ENCODE peak calls at places on chromosomes 4 and X, in ten cellular contexts. R, F, C, K, J, E, G, O, S and I are unnamed samples. For H3K9me3, the result is how much of the 10 kb centered on the place peaks cover.

GRCh38 chr4:162126754-162127153 is 37.0 kb downstream of the FSTL5 start:
- DNase-seq in G (no peak), S (no peak), J (no peak), K (no peak), F (no peak), C (no peak), R (no peak), E (no peak), O (no peak), I (no peak)

GRCh38 chr4:179029683-179030082 is 1587.4 kb upstream of the AGA start:
- DNase-seq in O (no peak), R (no peak), J (no peak), S (no peak), G (no peak), C (no peak), E (no peak), F (no peak), K (no peak), I (no peak)

GRCh38 chr4:140968371-140968770 is 164.9 kb downstream of the RNF150 start:
- DNase-seq in S (no peak), O (no peak), G (no peak), C (no peak), J (no peak), K (no peak), R (no peak), E (no peak), F (no peak), I (no peak)

GRCh38 chr4:127634181-127634580 is 1.4 kb downstream of the INTU start:
- DNase-seq in E (peak), O (no peak), K (no peak), C (no peak), F (no peak), R (no peak), J (no peak), G (no peak), S (no peak), I (no peak)

GRCh38 chr4:84582302-84582987 is 482 bp upstream of the CDS1 start:
- DNase-seq in E (peak), S (peak), R (peak), O (peak), J (peak), C (peak), K (peak), G (peak), F (peak), I (peak)

GRCh38 chr4:139242511-139243051 is 37.4 kb downstream of the MGARP start:
- DNase-seq in C (no peak), F (no peak), E (peak), K (no peak), J (no peak), S (no peak), R (no peak), G (no peak), O (no peak), I (no peak)

GRCh38 chr4:152064282-152064681 is 303.5 kb upstream of the GATB start:
- DNase-seq in R (no peak), E (no peak), S (no peak), G (no peak), F (no peak), K (no peak), J (no peak), C (no peak), O (no peak), I (no peak)

GRCh38 chrX:132837126-132837525 is 121.3 kb downstream of the HS6ST2 start:
- DNase-seq in F (peak), K (no peak), O (no peak), R (peak), G (no peak), S (no peak), C (no peak), J (no peak), E (peak), I (no peak)

GRCh38 chrX:129661369-129661768 is 6.6 kb upstream of the APLN start:
- DNase-seq in J (no peak), E (no peak), R (no peak), K (no peak), G (no peak), F (no peak), O (no peak), C (no peak), S (no peak), I (no peak)

GRCh38 chrX:129665916-129666644 is 11.3 kb upstream of the APLN start:
- DNase-seq in S (no peak), R (peak), E (peak), K (no peak), O (peak), G (no peak), C (no peak), F (peak), J (no peak), I (no peak)

GRCh38 chrX:129659137-129659536 is 4.4 kb upstream of the APLN start:
- DNase-seq in G (no peak), E (peak), K (no peak), C (no peak), S (no peak), R (no peak), J (no peak), O (no peak), F (no peak), I (no peak)

GRCh38 chrX:129659861-129660260 is 5.1 kb upstream of the APLN start:
- DNase-seq in S (no peak), R (no peak), G (no peak), E (no peak), K (no peak), C (no peak), J (no peak), F (no peak), O (no peak), I (no peak)

DNA sequence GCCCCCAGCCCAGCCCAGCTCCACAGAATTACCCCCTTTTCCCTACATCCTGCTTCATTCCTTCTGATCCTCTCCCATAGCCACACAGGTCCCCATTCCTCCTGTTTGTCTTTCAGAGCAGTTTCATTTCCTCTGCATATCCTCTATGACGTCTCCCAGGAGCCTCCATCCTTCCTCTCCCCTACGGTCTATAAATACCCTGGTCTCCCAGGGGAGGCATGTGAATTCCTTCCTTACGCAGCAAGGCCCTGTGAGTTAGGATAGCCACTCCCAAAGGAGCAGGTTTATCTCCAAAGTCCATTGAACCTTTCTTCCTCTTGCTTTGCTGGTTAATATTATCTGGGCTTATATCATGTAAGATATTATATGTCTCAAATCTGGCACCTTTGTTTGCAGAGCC is 8.4 kb upstream of the APLN start:
- DNase-seq in K (no peak), G (no peak), E (peak), C (no peak), R (no peak), J (no peak), O (no peak), S (no peak), F (no peak), I (no peak)
- H3K4me3 ChIP-seq in K (no peak), G (no peak), E (no peak), C (no peak), R (no peak), J (no peak), O (no peak), S (no peak), F (no peak), I (no peak)

GRCh38 chrX:790031-790430 is 159.4 kb downstream of the SHOX start:
- DNase-seq in O (no peak), R (no peak), C (no peak), E (no peak), S (no peak), K (no peak), G (no peak), F (no peak), J (no peak), I (no peak)

GRCh38 chrX:786441-786881 is 155.9 kb downstream of the SHOX start:
- DNase-seq in C (no peak), O (no peak), E (no peak), G (no peak), S (no peak), J (no peak), K (no peak), R (no peak), F (no peak), I (no peak)

GRCh38 chrX:789096-789495 is 158.5 kb downstream of the SHOX start:
- DNase-seq in F (no peak), K (no peak), E (no peak), C (no peak), O (no peak), G (no peak), S (no peak), R (no peak), J (no peak), I (no peak)

GRCh38 chrX:781216-782211 is 150.9 kb downstream of the SHOX start:
- DNase-seq in S (no peak), G (no peak), R (no peak), K (no peak), C (no peak), E (no peak), J (no peak), F (no peak), O (no peak), I (no peak)

GRCh38 chrX:784829-785228 is 154.2 kb downstream of the SHOX start:
- DNase-seq in J (no peak), K (no peak), E (no peak), F (no peak), S (no peak), G (no peak), O (no peak), C (no peak), R (no peak), I (no peak)
- H3K9me3 ChIP-seq in J (under half), K (under half), E (under half), F (under half), S (under half), G (under half), O (under half), C (under half), R (under half), I (under half)

GRCh38 chrX:13662537-13662841 is 9.5 kb downstream of the TCEANC start:
- DNase-seq in F (no peak), J (no peak), R (no peak), C (no peak), G (no peak), S (no peak), O (no peak), E (peak), K (peak), I (no peak)
- H3K27ac ChIP-seq in F (no peak), J (no peak), R (no peak), C (no peak), G (peak), S (peak), O (peak), E (no peak), K (peak), I (no peak)

DNA sequence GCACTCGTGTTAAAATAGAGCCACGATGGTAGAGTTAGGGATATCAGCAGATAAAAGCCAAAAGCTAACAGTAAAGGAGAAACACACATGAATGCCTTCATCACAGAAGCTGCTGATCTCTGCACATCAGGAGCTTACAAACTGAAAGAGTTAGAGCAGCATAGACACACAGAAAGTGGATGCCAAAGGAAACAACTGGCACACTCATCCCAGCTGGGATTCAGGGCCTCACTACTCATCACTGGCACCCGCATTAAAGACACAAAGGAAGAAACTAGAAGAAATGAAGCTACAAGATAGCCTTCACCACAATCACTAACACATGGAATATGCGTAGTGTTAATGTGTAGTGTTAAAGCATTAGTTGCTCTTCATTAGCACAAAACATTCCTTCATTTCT is 156.4 kb upstream of the TBL1X start:
- DNase-seq in R (no peak), K (no peak), S (no peak), E (no peak), G (no peak), J (no peak), O (no peak), F (no peak), C (no peak), I (no peak)
- H3K4me3 ChIP-seq in R (no peak), K (no peak), S (no peak), E (no peak), G (no peak), J (no peak), O (no peak), F (no peak), C (no peak), I (no peak)

GRCh38 chr4:78928835-78929234 is 10.4 kb downstream of the PAQR3 start:
- DNase-seq in J (no peak), R (no peak), F (no peak), K (no peak), C (no peak), E (no peak), S (no peak), O (no peak), G (no peak), I (no peak)

GRCh38 chr4:78923459-78924312 is 15.6 kb downstream of the PAQR3 start:
- DNase-seq in G (no peak), E (peak), K (no peak), J (no peak), C (peak), R (no peak), F (no peak), O (no peak), S (no peak), I (no peak)

GRCh38 chr4:78922207-78922606 is 17.0 kb downstream of the PAQR3 start:
- DNase-seq in G (no peak), R (no peak), J (no peak), S (no peak), F (no peak), C (no peak), E (peak), K (no peak), O (no peak), I (no peak)

GRCh38 chr4:78926825-78927224 is 12.4 kb downstream of the PAQR3 start:
- DNase-seq in R (no peak), J (no peak), K (no peak), O (no peak), S (no peak), G (no peak), F (no peak), C (no peak), E (no peak), I (no peak)
- H3K9me3 ChIP-seq in R (under half), J (under half), K (under half), O (under half), S (under half), G (under half), F (under half), C (under half), E (under half), I (under half)

GRCh38 chrX:20215565-20215964 is 51.1 kb downstream of the RPS6KA3 start:
- DNase-seq in E (no peak), J (no peak), S (no peak), O (no peak), C (no peak), R (no peak), K (no peak), F (no peak), G (no peak), I (no peak)

GRCh38 chrX:20217906-20218305 is 48.8 kb downstream of the RPS6KA3 start:
- DNase-seq in F (no peak), O (no peak), C (no peak), K (no peak), E (no peak), S (no peak), G (no peak), J (no peak), R (no peak), I (no peak)

GRCh38 chrX:20221902-20222301 is 44.8 kb downstream of the RPS6KA3 start:
- DNase-seq in S (no peak), R (no peak), F (no peak), E (peak), O (no peak), G (no peak), C (peak), J (no peak), K (no peak), I (no peak)

GRCh38 chrX:20217279-20217678 is 49.4 kb downstream of the RPS6KA3 start:
- DNase-seq in F (no peak), R (peak), J (no peak), O (no peak), C (no peak), E (peak), G (no peak), K (no peak), S (no peak), I (no peak)

GRCh38 chrX:20218809-20219505 is 47.8 kb downstream of the RPS6KA3 start:
- DNase-seq in G (no peak), J (no peak), E (peak), O (peak), S (no peak), F (no peak), K (peak), C (no peak), R (no peak), I (no peak)
- H3K27ac ChIP-seq in G (peak), J (peak), E (no peak), O (no peak), S (no peak), F (no peak), K (peak), C (peak), R (no peak), I (no peak)